ENCODE peak calls at places on chromosomes 12 and 14, in nine cellular contexts. Q is colonic mucosa, R is right lobe of liver, P is RWPE2, Y is ovary, Z is ascending aorta, X is AG04450, E is PC-3, A is aorta. L is an unnamed sample.

GRCh38 chr14:68817513-68818212 is 24.8 kb upstream of the ZFP36L1 start:
- DNase-seq in Q (no peak), R (no peak), P (peak; percentile 61), Y (no peak), Z (no peak), X (no peak), E (no peak), A (no peak), L (peak; percentile 53)

GRCh38 chr14:93120952-93121834 is 5.5 kb upstream of the ITPK1 start:
- DNase-seq in Q (no peak), R (no peak), P (no peak), Y (no peak), Z (no peak), X (no peak), E (no peak), A (no peak), L (no peak)

GRCh38 chr12:47993491-47993890 is 10.8 kb downstream of the COL2A1 start:
- DNase-seq in Q (no peak), R (no peak), P (no peak), Y (no peak), Z (no peak), X (no peak), E (no peak), A (no peak), L (no peak)

GRCh38 chr14:24401810-24402702 is 3.3 kb downstream of the NYNRIN start:
- DNase-seq in Q (no peak), R (no peak), P (no peak), Y (no peak), Z (no peak), X (no peak), E (no peak), A (no peak), L (no peak)

GRCh38 chr12:24487606-24488005 is 461.3 kb downstream of the BCAT1 start:
- DNase-seq in Q (no peak), R (no peak), P (no peak), Y (no peak), Z (no peak), X (no peak), E (no peak), A (no peak), L (no peak)

GRCh38 chr12:91065377-91065776 is 7.6 kb upstream of the KERA start:
- DNase-seq in Q (no peak), R (no peak), P (no peak), Y (no peak), Z (no peak), X (no peak), E (no peak), A (no peak), L (no peak)

GRCh38 chr12:25767613-25768012 is 190.9 kb upstream of the RASSF8 start:
- DNase-seq in Q (no peak), R (no peak), P (no peak), Y (no peak), Z (no peak), X (no peak), E (peak; percentile 79), A (no peak), L (no peak)

GRCh38 chr14:63542231-63542999 is 762 bp downstream of the PPP2R5E start:
- DNase-seq in Q (peak; percentile 45), R (peak; percentile 48), P (no peak), Y (no peak), Z (no peak), X (no peak), E (peak; percentile 15), A (peak; percentile 60), L (no peak)

GRCh38 chr12:113402586-113403260 is 964 bp downstream of the SDS start:
- DNase-seq in Q (no peak), R (no peak), P (no peak), Y (no peak), Z (no peak), X (no peak), E (no peak), A (no peak), L (no peak)

GRCh38 chr14:33618361-33619095 is 332.3 kb downstream of the EGLN3 start:
- DNase-seq in Q (no peak), R (no peak), P (no peak), Y (no peak), Z (no peak), X (no peak), E (no peak), A (no peak), L (no peak)

GRCh38 chr12:16608346-16608745 is 2.4 kb upstream of the LMO3 start:
- DNase-seq in Q (no peak), R (no peak), P (no peak), Y (no peak), Z (no peak), X (no peak), E (no peak), A (no peak), L (no peak)
- H3K27me3 ChIP-seq in Q (no peaks in the 10 kb centered on the region), R (no peaks in the 10 kb centered on the region), P (no peaks in the 10 kb centered on the region), Y (no peaks in the 10 kb centered on the region), Z (no peaks in the 10 kb centered on the region), X (peaks cover 4% of the 10 kb centered on the region), E (no peaks in the 10 kb centered on the region), A (no peaks in the 10 kb centered on the region), L (no peaks in the 10 kb centered on the region)

DNA sequence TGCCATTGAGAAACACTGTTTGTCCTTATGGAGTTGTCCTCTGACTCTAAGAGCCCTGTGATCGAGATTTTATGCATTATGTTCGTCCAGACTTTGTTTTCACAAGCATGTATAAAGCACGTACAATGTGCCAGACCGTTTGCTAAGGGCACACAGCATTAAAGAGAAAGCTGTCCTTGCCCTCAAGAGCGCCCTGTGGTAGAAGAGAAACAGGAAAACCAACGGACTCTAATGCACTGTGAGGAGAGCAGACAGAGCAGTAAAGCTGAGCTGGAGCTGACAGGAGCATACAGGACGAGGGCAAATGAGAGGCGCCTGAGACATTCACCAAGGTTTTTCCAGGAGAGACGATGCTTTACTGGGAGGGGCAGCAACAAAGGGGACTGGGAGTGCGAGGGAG is 66.2 kb upstream of the OVCH1 start:
- DNase-seq in Q (no peak), R (no peak), P (no peak), Y (no peak), Z (no peak), X (no peak), E (no peak), A (no peak), L (no peak)
- H3K27ac ChIP-seq in Q (peak overlapping the region; percentile 1), R (no peak overlapping the region), P (no peak overlapping the region), Y (no peak overlapping the region), Z (peak overlapping the region; percentile 49), X (no peak overlapping the region), E (no peak overlapping the region), A (no peak overlapping the region), L (peak overlapping the region; percentile 52)

GRCh38 chr14:56812364-56813103 is 2.3 kb upstream of the OTX2 start:
- DNase-seq in Q (no peak), R (no peak), P (no peak), Y (no peak), Z (no peak), X (no peak), E (no peak), A (no peak), L (no peak)

GRCh38 chr14:56811596-56812363 is 1.5 kb upstream of the OTX2 start:
- DNase-seq in Q (no peak), R (no peak), P (no peak), Y (no peak), Z (no peak), X (no peak), E (no peak), A (no peak), L (no peak)

GRCh38 chr14:56810850-56811595 is 744 bp upstream of the OTX2 start:
- DNase-seq in Q (no peak), R (no peak), P (no peak), Y (no peak), Z (no peak), X (no peak), E (no peak), A (no peak), L (no peak)

GRCh38 chr14:56814468-56815074 is 4.3 kb upstream of the OTX2 start:
- DNase-seq in Q (no peak), R (no peak), P (no peak), Y (no peak), Z (no peak), X (no peak), E (no peak), A (no peak), L (no peak)

GRCh38 chr14:56813143-56813551 is 2.9 kb upstream of the OTX2 start:
- DNase-seq in Q (no peak), R (no peak), P (no peak), Y (no peak), Z (no peak), X (no peak), E (no peak), A (no peak), L (no peak)
- H3K27me3 ChIP-seq in Q (peaks cover 85% of the 10 kb centered on the region), R (peaks cover 18% of the 10 kb centered on the region), P (peaks cover 100% of the 10 kb centered on the region), Y (peaks cover 7% of the 10 kb centered on the region), Z (peaks cover 27% of the 10 kb centered on the region), X (peaks cover 79% of the 10 kb centered on the region), E (peaks cover 99% of the 10 kb centered on the region), A (no peaks in the 10 kb centered on the region), L (peaks cover 60% of the 10 kb centered on the region)

GRCh38 chr12:103848132-103848531 is 7.1 kb upstream of the NT5DC3 start:
- DNase-seq in Q (no peak), R (peak; percentile 55), P (no peak), Y (no peak), Z (no peak), X (no peak), E (peak; percentile 51), A (no peak), L (no peak)
- H3K27ac ChIP-seq in Q (peak overlapping the region; percentile 39), R (no peak overlapping the region), P (no peak overlapping the region), Y (no peak overlapping the region), Z (no peak overlapping the region), X (no peak overlapping the region), E (no peak overlapping the region), A (no peak overlapping the region), L (no peak overlapping the region)

GRCh38 chr12:64160021-64160717 is 61.9 kb downstream of the KICS2 start:
- DNase-seq in Q (no peak), R (no peak), P (no peak), Y (no peak), Z (no peak), X (no peak), E (peak; percentile 60), A (no peak), L (no peak)
- H3K27me3 ChIP-seq in Q (no peaks in the 10 kb centered on the region), R (no peaks in the 10 kb centered on the region), P (no peaks in the 10 kb centered on the region), Y (no peaks in the 10 kb centered on the region), Z (no peaks in the 10 kb centered on the region), X (no peaks in the 10 kb centered on the region), E (no peaks in the 10 kb centered on the region), A (no peaks in the 10 kb centered on the region), L (no peaks in the 10 kb centered on the region)

DNA sequence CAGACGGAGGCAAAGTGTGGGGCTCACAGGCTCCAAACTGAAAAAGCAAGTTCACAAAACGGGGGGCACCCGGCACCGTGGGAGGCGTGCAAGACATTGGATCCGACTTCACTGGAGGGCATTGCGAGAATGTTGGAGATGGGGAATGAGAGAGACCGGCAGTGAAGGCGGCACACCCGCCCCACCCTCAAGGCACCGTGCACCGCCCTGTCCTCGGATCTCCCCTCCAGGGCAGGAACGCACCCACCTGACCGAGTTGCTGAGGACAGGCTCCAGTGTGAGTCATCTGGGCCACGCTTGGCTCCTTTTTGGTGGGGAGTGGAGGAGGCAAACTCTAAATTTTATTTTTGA is 207.7 kb downstream of the KIF26A start:
- DNase-seq in Q (no peak), R (peak; percentile 36), P (peak; percentile 63), Y (no peak), Z (no peak), X (no peak), E (peak; percentile 39), A (no peak), L (no peak)
- H3K27ac ChIP-seq in Q (no peak overlapping the region), R (no peak overlapping the region), P (no peak overlapping the region), Y (no peak overlapping the region), Z (no peak overlapping the region), X (no peak overlapping the region), E (no peak overlapping the region), A (no peak overlapping the region), L (no peak overlapping the region)

GRCh38 chr12:57241556-57242310 is 9.3 kb downstream of the STAC3 start:
- DNase-seq in Q (no peak), R (no peak), P (peak; percentile 35), Y (no peak), Z (no peak), X (no peak), E (no peak), A (no peak), L (peak; percentile 29)
- H3K27me3 ChIP-seq in Q (peaks cover 66% of the 10 kb centered on the region), R (no peaks in the 10 kb centered on the region), P (peaks cover 32% of the 10 kb centered on the region), Y (peaks cover 2% of the 10 kb centered on the region), Z (peaks cover 28% of the 10 kb centered on the region), X (peaks cover 20% of the 10 kb centered on the region), E (peaks cover 16% of the 10 kb centered on the region), A (no peaks in the 10 kb centered on the region), L (no peaks in the 10 kb centered on the region)

L was measured in psoas muscle.